ENCODE peak calls at places on chromosomes 6 and 20, in five cellular contexts. One of them, this sample, is unnamed.

GRCh38 chr20:61684583-61685235 is 381.0 kb downstream of the TAF4 start:
- DNase-seq in neuronal stem cell: no peak
- DNase-seq in mesendoderm: no peak
- DNase-seq in mesenchymal stem cell: no peak
- DNase-seq in H9: no peak
- DNase-seq in this sample: no peak

GRCh38 chr20:40291483-40291882 is 397.6 kb downstream of the MAFB start:
- DNase-seq in H9: no peak
- DNase-seq in mesendoderm: no peak
- DNase-seq in neuronal stem cell: no peak
- DNase-seq in mesenchymal stem cell: no peak
- DNase-seq in this sample: no peak

GRCh38 chr6:1792989-1793388 is 183.3 kb downstream of the FOXC1 start:
- DNase-seq in mesenchymal stem cell: peak
- DNase-seq in H9: peak
- DNase-seq in neuronal stem cell: no peak
- DNase-seq in mesendoderm: peak
- DNase-seq in this sample: no peak

GRCh38 chr20:2256132-2256531 is 39.7 kb upstream of the TGM3 start:
- DNase-seq in H9: no peak
- DNase-seq in neuronal stem cell: no peak
- DNase-seq in mesendoderm: no peak
- DNase-seq in mesenchymal stem cell: no peak
- DNase-seq in this sample: no peak

GRCh38 chr6:53737746-53738145 is 57.1 kb upstream of the LRRC1 start:
- DNase-seq in neuronal stem cell: no peak
- DNase-seq in H9: no peak
- DNase-seq in mesendoderm: no peak
- DNase-seq in mesenchymal stem cell: no peak
- DNase-seq in this sample: no peak

GRCh38 chr6:56204134-56204533 is 43.2 kb downstream of the COL21A1 start:
- DNase-seq in mesenchymal stem cell: peak
- DNase-seq in mesendoderm: peak
- DNase-seq in H9: no peak
- DNase-seq in neuronal stem cell: no peak
- DNase-seq in this sample: no peak

GRCh38 chr6:114718716-114719270 is 376.0 kb upstream of the HS3ST5 start:
- DNase-seq in mesenchymal stem cell: no peak
- DNase-seq in mesendoderm: no peak
- DNase-seq in H9: no peak
- DNase-seq in neuronal stem cell: no peak
- DNase-seq in this sample: no peak

GRCh38 chr6:89357390-89357789 is 4.9 kb upstream of the UBE2J1 start:
- DNase-seq in mesendoderm: no peak
- DNase-seq in mesenchymal stem cell: no peak
- DNase-seq in neuronal stem cell: no peak
- DNase-seq in H9: no peak
- DNase-seq in this sample: no peak

GRCh38 chr6:138030872-138031271 is 76.3 kb downstream of the PERP start:
- DNase-seq in mesenchymal stem cell: no peak
- DNase-seq in neuronal stem cell: no peak
- DNase-seq in H9: no peak
- DNase-seq in mesendoderm: no peak
- DNase-seq in this sample: no peak

GRCh38 chr6:38673397-38674165 is 29.4 kb downstream of the GLO1 start:
- DNase-seq in neuronal stem cell: no peak
- DNase-seq in H9: no peak
- DNase-seq in mesendoderm: peak
- DNase-seq in mesenchymal stem cell: no peak
- DNase-seq in this sample: no peak

GRCh38 chr6:13327691-13328075 is 654 bp downstream of the TBC1D7 start:
- DNase-seq in H9: no peak
- DNase-seq in mesendoderm: no peak
- DNase-seq in mesenchymal stem cell: no peak
- DNase-seq in neuronal stem cell: no peak
- DNase-seq in this sample: no peak

GRCh38 chr6:146890644-146891434 is 292.1 kb downstream of the ADGB start:
- DNase-seq in mesenchymal stem cell: peak
- DNase-seq in H9: no peak
- DNase-seq in mesendoderm: peak
- DNase-seq in neuronal stem cell: no peak
- DNase-seq in this sample: no peak

GRCh38 chr6:166737231-166737630 is 110.2 kb upstream of the RPS6KA2 start:
- DNase-seq in mesendoderm: no peak
- DNase-seq in neuronal stem cell: no peak
- DNase-seq in mesenchymal stem cell: no peak
- DNase-seq in H9: no peak
- DNase-seq in this sample: peak

GRCh38 chr6:159852877-159853276 is 37.9 kb upstream of the MAS1 start:
- DNase-seq in mesendoderm: no peak
- DNase-seq in neuronal stem cell: no peak
- DNase-seq in H9: no peak
- DNase-seq in mesenchymal stem cell: no peak
- DNase-seq in this sample: no peak

GRCh38 chr6:121515615-121516265 is 80.3 kb downstream of the GJA1 start:
- DNase-seq in neuronal stem cell: no peak
- DNase-seq in mesendoderm: no peak
- DNase-seq in mesenchymal stem cell: peak
- DNase-seq in H9: no peak
- DNase-seq in this sample: no peak

GRCh38 chr6:137260205-137260604 is 41.0 kb upstream of the IFNGR1 start:
- DNase-seq in mesenchymal stem cell: no peak
- DNase-seq in H9: no peak
- DNase-seq in mesendoderm: no peak
- DNase-seq in neuronal stem cell: no peak
- DNase-seq in this sample: no peak

GRCh38 chr20:16560216-16560615 is 13.0 kb downstream of the KIF16B start:
- DNase-seq in mesendoderm: no peak
- DNase-seq in neuronal stem cell: no peak
- DNase-seq in mesenchymal stem cell: no peak
- DNase-seq in H9: no peak
- DNase-seq in this sample: no peak

GRCh38 chr6:155882527-155883333 is 427.1 kb upstream of the NOX3 start:
- DNase-seq in mesendoderm: no peak
- DNase-seq in neuronal stem cell: no peak
- DNase-seq in H9: no peak
- DNase-seq in mesenchymal stem cell: peak
- DNase-seq in this sample: no peak

GRCh38 chr6:169288591-169288990 is 34.9 kb upstream of the THBS2 start:
- DNase-seq in mesendoderm: no peak
- DNase-seq in neuronal stem cell: no peak
- DNase-seq in H9: no peak
- DNase-seq in mesenchymal stem cell: no peak
- DNase-seq in this sample: no peak

GRCh38 chr6:36752886-36753506 is 55.4 kb downstream of the RAB44 start:
- DNase-seq in mesenchymal stem cell: no peak
- DNase-seq in neuronal stem cell: no peak
- DNase-seq in mesendoderm: no peak
- DNase-seq in H9: no peak
- DNase-seq in this sample: no peak

GRCh38 chr6:167925011-167925410 is 72.5 kb upstream of the KIF25 start:
- DNase-seq in mesenchymal stem cell: no peak
- DNase-seq in neuronal stem cell: no peak
- DNase-seq in mesendoderm: no peak
- DNase-seq in H9: no peak
- DNase-seq in this sample: no peak

GRCh38 chr6:30101423-30101938 is 11.4 kb downstream of the TRIM31 start:
- DNase-seq in mesendoderm: no peak
- DNase-seq in neuronal stem cell: no peak
- DNase-seq in H9: no peak
- DNase-seq in mesenchymal stem cell: peak
- DNase-seq in this sample: no peak

GRCh38 chr6:125357515-125358256 is 55.9 kb upstream of the HDDC2 start:
- DNase-seq in mesendoderm: no peak
- DNase-seq in H9: no peak
- DNase-seq in neuronal stem cell: no peak
- DNase-seq in mesenchymal stem cell: peak
- DNase-seq in this sample: no peak

GRCh38 chr6:30490031-30490876 is 945 bp downstream of the HLA-E start:
- DNase-seq in mesendoderm: peak
- DNase-seq in H9: peak
- DNase-seq in mesenchymal stem cell: peak
- DNase-seq in neuronal stem cell: peak
- DNase-seq in this sample: peak

GRCh38 chr6:105270511-105270910 is 90.7 kb upstream of the POPDC3 start:
- DNase-seq in neuronal stem cell: no peak
- DNase-seq in mesenchymal stem cell: no peak
- DNase-seq in mesendoderm: no peak
- DNase-seq in H9: no peak
- DNase-seq in this sample: no peak

GRCh38 chr20:1861347-1861987 is 33.7 kb upstream of the SIRPA start:
- DNase-seq in neuronal stem cell: no peak
- DNase-seq in H9: no peak
- DNase-seq in mesendoderm: no peak
- DNase-seq in mesenchymal stem cell: peak
- DNase-seq in this sample: no peak

GRCh38 chr20:45121388-45121787 is 2.9 kb downstream of the WFDC12 start:
- DNase-seq in mesenchymal stem cell: no peak
- DNase-seq in mesendoderm: no peak
- DNase-seq in H9: no peak
- DNase-seq in neuronal stem cell: no peak
- DNase-seq in this sample: no peak

GRCh38 chr6:71393471-71393870 is 104.9 kb downstream of the OGFRL1 start:
- DNase-seq in H9: no peak
- DNase-seq in neuronal stem cell: no peak
- DNase-seq in mesendoderm: no peak
- DNase-seq in mesenchymal stem cell: peak
- DNase-seq in this sample: no peak
- H2AK5ac ChIP-seq in H9: no peak
- H2AK5ac ChIP-seq in neuronal stem cell: no peak
- H2AK5ac ChIP-seq in mesendoderm: no peak
- H2AK5ac ChIP-seq in mesenchymal stem cell: peak
- H2AK5ac ChIP-seq in this sample: no peak

GRCh38 chr6:34246563-34247391 is 2.0 kb downstream of the SMIM29 start:
- DNase-seq in H9: peak
- DNase-seq in neuronal stem cell: no peak
- DNase-seq in mesendoderm: peak
- DNase-seq in mesenchymal stem cell: peak
- DNase-seq in this sample: no peak

GRCh38 chr6:34248198-34248726 is 544 bp downstream of the SMIM29 start:
- DNase-seq in H9: peak
- DNase-seq in mesenchymal stem cell: peak
- DNase-seq in neuronal stem cell: no peak
- DNase-seq in mesendoderm: peak
- DNase-seq in this sample: no peak

GRCh38 chr6:34248727-34249468 is at the start of gene SMIM29:
- DNase-seq in mesenchymal stem cell: peak
- DNase-seq in neuronal stem cell: peak
- DNase-seq in mesendoderm: peak
- DNase-seq in H9: peak
- DNase-seq in this sample: no peak

GRCh38 chr6:34247481-34248197 is 1.2 kb downstream of the SMIM29 start:
- DNase-seq in H9: peak
- DNase-seq in mesenchymal stem cell: no peak
- DNase-seq in neuronal stem cell: no peak
- DNase-seq in mesendoderm: peak
- DNase-seq in this sample: no peak

GRCh38 chr6:34249469-34250370 is 914 bp upstream of the SMIM29 start:
- DNase-seq in mesendoderm: no peak
- DNase-seq in neuronal stem cell: no peak
- DNase-seq in H9: no peak
- DNase-seq in mesenchymal stem cell: no peak
- DNase-seq in this sample: no peak
- H2AK5ac ChIP-seq in mesendoderm: no peak
- H2AK5ac ChIP-seq in neuronal stem cell: peak
- H2AK5ac ChIP-seq in H9: no peak
- H2AK5ac ChIP-seq in mesenchymal stem cell: peak
- H2AK5ac ChIP-seq in this sample: no peak

GRCh38 chr20:58458342-58459057 is 56.7 kb downstream of the APCDD1L start:
- DNase-seq in H9: no peak
- DNase-seq in neuronal stem cell: no peak
- DNase-seq in mesendoderm: peak
- DNase-seq in mesenchymal stem cell: peak
- DNase-seq in this sample: no peak
- H2AK5ac ChIP-seq in H9: no peak
- H2AK5ac ChIP-seq in neuronal stem cell: no peak
- H2AK5ac ChIP-seq in mesendoderm: no peak
- H2AK5ac ChIP-seq in mesenchymal stem cell: no peak
- H2AK5ac ChIP-seq in this sample: no peak

GRCh38 chr20:24651171-24651972 is 181.9 kb downstream of the SYNDIG1 start:
- DNase-seq in mesendoderm: peak
- DNase-seq in H9: no peak
- DNase-seq in neuronal stem cell: no peak
- DNase-seq in mesenchymal stem cell: peak
- DNase-seq in this sample: no peak

GRCh38 chr20:24647713-24648112 is 178.3 kb downstream of the SYNDIG1 start:
- DNase-seq in H9: no peak
- DNase-seq in neuronal stem cell: no peak
- DNase-seq in mesenchymal stem cell: no peak
- DNase-seq in mesendoderm: no peak
- DNase-seq in this sample: no peak

GRCh38 chr20:24650091-24650490 is 180.7 kb downstream of the SYNDIG1 start:
- DNase-seq in mesenchymal stem cell: peak
- DNase-seq in neuronal stem cell: no peak
- DNase-seq in mesendoderm: no peak
- DNase-seq in H9: no peak
- DNase-seq in this sample: no peak

GRCh38 chr20:24648481-24648880 is 179.1 kb downstream of the SYNDIG1 start:
- DNase-seq in H9: no peak
- DNase-seq in mesenchymal stem cell: no peak
- DNase-seq in mesendoderm: no peak
- DNase-seq in neuronal stem cell: no peak
- DNase-seq in this sample: no peak

GRCh38 chr20:24648919-24649318 is 179.5 kb downstream of the SYNDIG1 start:
- DNase-seq in mesendoderm: no peak
- DNase-seq in mesenchymal stem cell: no peak
- DNase-seq in H9: no peak
- DNase-seq in neuronal stem cell: no peak
- DNase-seq in this sample: no peak
- H2AK5ac ChIP-seq in mesendoderm: no peak
- H2AK5ac ChIP-seq in mesenchymal stem cell: no peak
- H2AK5ac ChIP-seq in H9: no peak
- H2AK5ac ChIP-seq in neuronal stem cell: no peak
- H2AK5ac ChIP-seq in this sample: no peak

GRCh38 chr20:49852522-49853055 is 40.0 kb downstream of the SLC9A8 start:
- DNase-seq in neuronal stem cell: no peak
- DNase-seq in mesenchymal stem cell: no peak
- DNase-seq in H9: no peak
- DNase-seq in mesendoderm: no peak
- DNase-seq in this sample: no peak

GRCh38 chr20:49850463-49851233 is 38.0 kb downstream of the SLC9A8 start:
- DNase-seq in neuronal stem cell: no peak
- DNase-seq in mesendoderm: no peak
- DNase-seq in H9: no peak
- DNase-seq in mesenchymal stem cell: peak
- DNase-seq in this sample: no peak

GRCh38 chr20:49853640-49854039 is 41.0 kb downstream of the SLC9A8 start:
- DNase-seq in mesenchymal stem cell: peak
- DNase-seq in H9: peak
- DNase-seq in mesendoderm: peak
- DNase-seq in neuronal stem cell: no peak
- DNase-seq in this sample: no peak

GRCh38 chr20:49851991-49852390 is 39.4 kb downstream of the SLC9A8 start:
- DNase-seq in mesendoderm: no peak
- DNase-seq in mesenchymal stem cell: peak
- DNase-seq in neuronal stem cell: no peak
- DNase-seq in H9: no peak
- DNase-seq in this sample: no peak

GRCh38 chr20:49851234-49851755 is 38.7 kb downstream of the SLC9A8 start:
- DNase-seq in mesenchymal stem cell: peak
- DNase-seq in neuronal stem cell: no peak
- DNase-seq in H9: no peak
- DNase-seq in mesendoderm: no peak
- DNase-seq in this sample: no peak
- H2AK5ac ChIP-seq in mesenchymal stem cell: peak
- H2AK5ac ChIP-seq in neuronal stem cell: no peak
- H2AK5ac ChIP-seq in H9: no peak
- H2AK5ac ChIP-seq in mesendoderm: no peak
- H2AK5ac ChIP-seq in this sample: no peak